ENCODE peak calls at places on chromosome 15, in six cellular contexts. One of them, this sample, is unnamed. For H3K4me1, the result is how much of the 10 kb centered on the place peaks cover.

GRCh38 chr15:60115579-60116415 is 111.7 kb downstream of the FOXB1 start:
- DNase-seq in heart right ventricle: no peak
- DNase-seq in CD8-positive, alpha-beta memory T cell: no peak
- DNase-seq in CD8-positive, alpha-beta T cell: no peak
- DNase-seq in aorta: no peak
- DNase-seq in ovary: no peak
- DNase-seq in this sample: peak

GRCh38 chr15:77527164-77527778 is 105.4 kb downstream of the LINGO1 start:
- DNase-seq in CD8-positive, alpha-beta memory T cell: no peak
- DNase-seq in heart right ventricle: peak
- DNase-seq in ovary: peak
- DNase-seq in aorta: peak
- DNase-seq in CD8-positive, alpha-beta T cell: no peak
- DNase-seq in this sample: no peak

GRCh38 chr15:63488432-63488910 is 15.9 kb upstream of the USP3 start:
- DNase-seq in CD8-positive, alpha-beta T cell: peak
- DNase-seq in ovary: no peak
- DNase-seq in heart right ventricle: no peak
- DNase-seq in aorta: no peak
- DNase-seq in CD8-positive, alpha-beta memory T cell: no peak
- DNase-seq in this sample: no peak

GRCh38 chr15:29859981-29860745 is 37.9 kb upstream of the TJP1 start:
- DNase-seq in CD8-positive, alpha-beta T cell: no peak
- DNase-seq in CD8-positive, alpha-beta memory T cell: no peak
- DNase-seq in heart right ventricle: no peak
- DNase-seq in aorta: no peak
- DNase-seq in ovary: no peak
- DNase-seq in this sample: no peak

GRCh38 chr15:59294961-59295741 is 77.5 kb downstream of the MYO1E start:
- DNase-seq in CD8-positive, alpha-beta T cell: no peak
- DNase-seq in CD8-positive, alpha-beta memory T cell: no peak
- DNase-seq in aorta: no peak
- DNase-seq in ovary: no peak
- DNase-seq in heart right ventricle: peak
- DNase-seq in this sample: peak

GRCh38 chr15:59553879-59554735 is 57.5 kb upstream of the GCNT3 start:
- DNase-seq in heart right ventricle: no peak
- DNase-seq in aorta: no peak
- DNase-seq in ovary: no peak
- DNase-seq in CD8-positive, alpha-beta memory T cell: no peak
- DNase-seq in CD8-positive, alpha-beta T cell: no peak
- DNase-seq in this sample: peak

GRCh38 chr15:78170848-78171773 is 21.9 kb downstream of the IDH3A start:
- DNase-seq in heart right ventricle: no peak
- DNase-seq in CD8-positive, alpha-beta T cell: no peak
- DNase-seq in ovary: no peak
- DNase-seq in CD8-positive, alpha-beta memory T cell: no peak
- DNase-seq in aorta: no peak
- DNase-seq in this sample: no peak

GRCh38 chr15:22968356-22968755 is 11.8 kb downstream of the CYFIP1 start:
- DNase-seq in CD8-positive, alpha-beta memory T cell: no peak
- DNase-seq in ovary: no peak
- DNase-seq in heart right ventricle: no peak
- DNase-seq in aorta: no peak
- DNase-seq in CD8-positive, alpha-beta T cell: no peak
- DNase-seq in this sample: peak

GRCh38 chr15:40829155-40829554 is 647 bp upstream of the PPP1R14D start:
- DNase-seq in CD8-positive, alpha-beta T cell: no peak
- DNase-seq in ovary: no peak
- DNase-seq in heart right ventricle: no peak
- DNase-seq in aorta: no peak
- DNase-seq in CD8-positive, alpha-beta memory T cell: no peak
- DNase-seq in this sample: no peak

GRCh38 chr15:71802770-71803169 is 7.6 kb upstream of the NR2E3 start:
- DNase-seq in aorta: no peak
- DNase-seq in heart right ventricle: no peak
- DNase-seq in CD8-positive, alpha-beta T cell: no peak
- DNase-seq in ovary: no peak
- DNase-seq in CD8-positive, alpha-beta memory T cell: no peak
- DNase-seq in this sample: no peak

GRCh38 chr15:94238539-94239118 is 7.3 kb downstream of the MCTP2 start:
- DNase-seq in aorta: no peak
- DNase-seq in CD8-positive, alpha-beta memory T cell: no peak
- DNase-seq in ovary: no peak
- DNase-seq in heart right ventricle: no peak
- DNase-seq in CD8-positive, alpha-beta T cell: no peak
- DNase-seq in this sample: no peak

GRCh38 chr15:44130778-44131177 is 64.3 kb downstream of the FRMD5 start:
- DNase-seq in CD8-positive, alpha-beta T cell: no peak
- DNase-seq in CD8-positive, alpha-beta memory T cell: no peak
- DNase-seq in ovary: no peak
- DNase-seq in aorta: no peak
- DNase-seq in heart right ventricle: no peak
- DNase-seq in this sample: no peak

GRCh38 chr15:44489464-44489863 is 47.5 kb upstream of the EIF3J start:
- DNase-seq in heart right ventricle: no peak
- DNase-seq in CD8-positive, alpha-beta T cell: no peak
- DNase-seq in aorta: no peak
- DNase-seq in ovary: no peak
- DNase-seq in CD8-positive, alpha-beta memory T cell: no peak
- DNase-seq in this sample: peak

GRCh38 chr15:90018216-90018831 is 17.2 kb downstream of the ZNF710 start:
- DNase-seq in CD8-positive, alpha-beta memory T cell: no peak
- DNase-seq in ovary: no peak
- DNase-seq in heart right ventricle: no peak
- DNase-seq in CD8-positive, alpha-beta T cell: no peak
- DNase-seq in aorta: no peak
- DNase-seq in this sample: no peak

GRCh38 chr15:36344887-36345286 is 234.5 kb upstream of the CDIN1 start:
- DNase-seq in aorta: no peak
- DNase-seq in heart right ventricle: no peak
- DNase-seq in CD8-positive, alpha-beta memory T cell: no peak
- DNase-seq in CD8-positive, alpha-beta T cell: no peak
- DNase-seq in ovary: no peak
- DNase-seq in this sample: no peak

GRCh38 chr15:95410757-95411156 is 919.7 kb upstream of the NR2F2 start:
- DNase-seq in heart right ventricle: no peak
- DNase-seq in aorta: no peak
- DNase-seq in CD8-positive, alpha-beta T cell: no peak
- DNase-seq in ovary: no peak
- DNase-seq in CD8-positive, alpha-beta memory T cell: no peak
- DNase-seq in this sample: no peak

GRCh38 chr15:29687939-29688884 is 134.1 kb downstream of the TJP1 start:
- DNase-seq in ovary: no peak
- DNase-seq in aorta: no peak
- DNase-seq in CD8-positive, alpha-beta memory T cell: no peak
- DNase-seq in CD8-positive, alpha-beta T cell: peak
- DNase-seq in heart right ventricle: no peak
- DNase-seq in this sample: no peak

GRCh38 chr15:74783808-74784175 is 1.9 kb downstream of the CSK start:
- DNase-seq in CD8-positive, alpha-beta T cell: no peak
- DNase-seq in aorta: no peak
- DNase-seq in CD8-positive, alpha-beta memory T cell: no peak
- DNase-seq in ovary: no peak
- DNase-seq in heart right ventricle: no peak
- DNase-seq in this sample: no peak
- H3K27ac ChIP-seq in CD8-positive, alpha-beta T cell: peak
- H3K27ac ChIP-seq in aorta: no peak
- H3K27ac ChIP-seq in CD8-positive, alpha-beta memory T cell: peak
- H3K27ac ChIP-seq in ovary: no peak
- H3K27ac ChIP-seq in heart right ventricle: peak
- H3K27ac ChIP-seq in this sample: no peak

GRCh38 chr15:88989578-88989977 is 76.4 kb upstream of the MFGE8 start:
- DNase-seq in CD8-positive, alpha-beta T cell: no peak
- DNase-seq in aorta: no peak
- DNase-seq in CD8-positive, alpha-beta memory T cell: no peak
- DNase-seq in heart right ventricle: no peak
- DNase-seq in ovary: no peak
- DNase-seq in this sample: peak
- H3K4me1 ChIP-seq in CD8-positive, alpha-beta T cell: under half
- H3K4me1 ChIP-seq in aorta: under half
- H3K4me1 ChIP-seq in CD8-positive, alpha-beta memory T cell: under half
- H3K4me1 ChIP-seq in heart right ventricle: under half
- H3K4me1 ChIP-seq in ovary: under half
- H3K4me1 ChIP-seq in this sample: under half

GRCh38 chr15:85495096-85495495 is 114.7 kb downstream of the AKAP13 start:
- DNase-seq in heart right ventricle: no peak
- DNase-seq in aorta: no peak
- DNase-seq in CD8-positive, alpha-beta memory T cell: no peak
- DNase-seq in ovary: no peak
- DNase-seq in CD8-positive, alpha-beta T cell: no peak
- DNase-seq in this sample: no peak
- H3K27ac ChIP-seq in heart right ventricle: no peak
- H3K27ac ChIP-seq in aorta: no peak
- H3K27ac ChIP-seq in CD8-positive, alpha-beta memory T cell: no peak
- H3K27ac ChIP-seq in ovary: no peak
- H3K27ac ChIP-seq in CD8-positive, alpha-beta T cell: no peak
- H3K27ac ChIP-seq in this sample: no peak

GRCh38 chr15:64702816-64703631 is 72.4 kb downstream of the RBPMS2 start:
- DNase-seq in CD8-positive, alpha-beta memory T cell: peak
- DNase-seq in CD8-positive, alpha-beta T cell: peak
- DNase-seq in aorta: peak
- DNase-seq in ovary: peak
- DNase-seq in heart right ventricle: peak
- DNase-seq in this sample: peak

GRCh38 chr15:64701051-64701450 is 74.3 kb downstream of the RBPMS2 start:
- DNase-seq in aorta: no peak
- DNase-seq in CD8-positive, alpha-beta T cell: no peak
- DNase-seq in CD8-positive, alpha-beta memory T cell: no peak
- DNase-seq in ovary: no peak
- DNase-seq in heart right ventricle: no peak
- DNase-seq in this sample: no peak

GRCh38 chr15:64701482-64701881 is 73.9 kb downstream of the RBPMS2 start:
- DNase-seq in CD8-positive, alpha-beta memory T cell: no peak
- DNase-seq in heart right ventricle: no peak
- DNase-seq in ovary: no peak
- DNase-seq in CD8-positive, alpha-beta T cell: no peak
- DNase-seq in aorta: no peak
- DNase-seq in this sample: no peak

GRCh38 chr15:64697911-64698369 is 77.4 kb downstream of the RBPMS2 start:
- DNase-seq in ovary: no peak
- DNase-seq in CD8-positive, alpha-beta T cell: no peak
- DNase-seq in CD8-positive, alpha-beta memory T cell: no peak
- DNase-seq in heart right ventricle: peak
- DNase-seq in aorta: peak
- DNase-seq in this sample: peak

GRCh38 chr15:64699767-64700388 is 75.5 kb downstream of the RBPMS2 start:
- DNase-seq in CD8-positive, alpha-beta T cell: no peak
- DNase-seq in ovary: no peak
- DNase-seq in heart right ventricle: peak
- DNase-seq in CD8-positive, alpha-beta memory T cell: no peak
- DNase-seq in aorta: peak
- DNase-seq in this sample: peak
- H3K4me1 ChIP-seq in CD8-positive, alpha-beta T cell: half or more
- H3K4me1 ChIP-seq in ovary: under half
- H3K4me1 ChIP-seq in heart right ventricle: half or more
- H3K4me1 ChIP-seq in CD8-positive, alpha-beta memory T cell: under half
- H3K4me1 ChIP-seq in aorta: under half
- H3K4me1 ChIP-seq in this sample: under half

GRCh38 chr15:50543556-50543955 is 2.9 kb downstream of the USP50 start:
- DNase-seq in ovary: no peak
- DNase-seq in CD8-positive, alpha-beta memory T cell: no peak
- DNase-seq in heart right ventricle: no peak
- DNase-seq in aorta: no peak
- DNase-seq in CD8-positive, alpha-beta T cell: no peak
- DNase-seq in this sample: no peak
- H3K27ac ChIP-seq in ovary: no peak
- H3K27ac ChIP-seq in CD8-positive, alpha-beta memory T cell: no peak
- H3K27ac ChIP-seq in heart right ventricle: no peak
- H3K27ac ChIP-seq in aorta: no peak
- H3K27ac ChIP-seq in CD8-positive, alpha-beta T cell: no peak
- H3K27ac ChIP-seq in this sample: no peak

DNA sequence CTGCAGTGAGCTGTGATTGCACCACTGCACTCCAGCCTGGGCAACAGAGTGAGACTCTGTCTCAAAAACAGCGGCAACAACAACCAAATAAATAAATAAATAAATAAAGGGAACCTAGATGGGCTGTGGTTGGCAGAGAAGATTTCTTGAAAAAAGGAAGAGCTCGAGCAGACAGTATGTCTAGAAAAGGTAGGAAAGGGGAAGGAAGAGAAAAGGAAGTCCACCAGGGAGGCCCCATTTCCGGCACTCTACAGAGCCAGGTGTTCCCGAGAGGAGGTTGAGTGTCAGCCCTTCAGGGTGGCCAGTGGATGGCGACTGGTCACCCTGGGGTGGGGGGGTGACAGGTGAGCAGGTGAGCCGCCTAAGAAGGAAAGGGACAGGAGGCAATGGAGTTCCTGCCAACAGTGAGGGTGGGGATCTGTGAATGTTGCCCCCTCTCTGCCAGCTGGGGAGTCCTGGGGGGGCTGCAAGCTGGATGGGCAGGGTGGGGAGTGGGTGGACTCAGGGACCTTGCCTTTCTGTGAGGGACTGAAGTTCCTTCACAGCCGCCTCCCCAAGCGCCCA is 14.8 kb downstream of the PAQR5 start:
- DNase-seq in CD8-positive, alpha-beta T cell: no peak
- DNase-seq in ovary: no peak
- DNase-seq in aorta: no peak
- DNase-seq in heart right ventricle: no peak
- DNase-seq in CD8-positive, alpha-beta memory T cell: no peak
- DNase-seq in this sample: no peak
- H3K4me1 ChIP-seq in CD8-positive, alpha-beta T cell: under half
- H3K4me1 ChIP-seq in ovary: under half
- H3K4me1 ChIP-seq in aorta: under half
- H3K4me1 ChIP-seq in heart right ventricle: under half
- H3K4me1 ChIP-seq in CD8-positive, alpha-beta memory T cell: under half
- H3K4me1 ChIP-seq in this sample: under half

GRCh38 chr15:67185621-67186225 is 68.7 kb downstream of the AAGAB start:
- DNase-seq in aorta: no peak
- DNase-seq in CD8-positive, alpha-beta memory T cell: no peak
- DNase-seq in ovary: no peak
- DNase-seq in CD8-positive, alpha-beta T cell: no peak
- DNase-seq in heart right ventricle: no peak
- DNase-seq in this sample: no peak
- H3K27ac ChIP-seq in aorta: no peak
- H3K27ac ChIP-seq in CD8-positive, alpha-beta memory T cell: no peak
- H3K27ac ChIP-seq in ovary: peak
- H3K27ac ChIP-seq in CD8-positive, alpha-beta T cell: no peak
- H3K27ac ChIP-seq in heart right ventricle: peak
- H3K27ac ChIP-seq in this sample: no peak

This sample was measured in foreskin keratinocyte.